ENCODE peak calls at places on chromosomes 7 and 10, in six cellular contexts. U, C, S, D, T and P are unnamed samples.

GRCh38 chr7:114048386-114049235 is 129.8 kb upstream of the PPP1R3A start:
- DNase-seq in U (no peak), C (no peak), S (no peak), D (no peak), T (no peak), P (no peak)

GRCh38 chr7:16420649-16421332 is 547 bp downstream of the CRPPA start:
- DNase-seq in U (peak), C (peak), S (peak), D (peak), T (peak), P (peak)

GRCh38 chr10:1102836-1103235 is 46.7 kb downstream of the WDR37 start:
- DNase-seq in U (peak), C (no peak), S (no peak), D (no peak), T (no peak), P (no peak)

GRCh38 chr10:51696251-51696650 is 3.1 kb downstream of the CSTF2T start:
- DNase-seq in U (no peak), C (no peak), S (no peak), D (no peak), T (no peak), P (no peak)

GRCh38 chr10:61406282-61406681 is 46.9 kb downstream of the TMEM26 start:
- DNase-seq in U (no peak), C (no peak), S (no peak), D (no peak), T (no peak), P (no peak)

GRCh38 chr10:118214751-118215150 is 127.4 kb downstream of the FAM204A start:
- DNase-seq in U (no peak), C (no peak), S (no peak), D (no peak), T (no peak), P (no peak)

GRCh38 chr10:46096909-46097575 is 51.0 kb upstream of the MSMB start:
- DNase-seq in U (no peak), C (peak), S (peak), D (no peak), T (no peak), P (no peak)

GRCh38 chr10:3119796-3120459 is 52.6 kb downstream of the PFKP start:
- DNase-seq in U (no peak), C (no peak), S (no peak), D (no peak), T (no peak), P (no peak)

GRCh38 chr10:101453791-101454718 is 100.1 kb downstream of the BTRC start:
- DNase-seq in U (no peak), C (peak), S (no peak), D (no peak), T (no peak), P (peak)

GRCh38 chr10:69573056-69573806 is at the start of gene NEUROG3:
- DNase-seq in U (no peak), C (peak), S (no peak), D (no peak), T (no peak), P (peak)

GRCh38 chr10:77680811-77681210 is 43.2 kb upstream of the KCNMA1 start:
- DNase-seq in U (no peak), C (no peak), S (no peak), D (no peak), T (no peak), P (peak)

GRCh38 chr10:116880716-116881440 is 31.6 kb downstream of the ENO4 start:
- DNase-seq in U (no peak), C (no peak), S (no peak), D (no peak), T (no peak), P (no peak)

GRCh38 chr10:35416628-35417625 is 80.6 kb downstream of the CCNY start:
- DNase-seq in U (no peak), C (no peak), S (no peak), D (no peak), T (no peak), P (no peak)

GRCh38 chr7:29866490-29866930 is 60.2 kb downstream of the WIPF3 start:
- DNase-seq in U (peak), C (peak), S (no peak), D (peak), T (no peak), P (peak)

GRCh38 chr10:113047963-113048781 is 98.1 kb downstream of the TCF7L2 start:
- DNase-seq in U (no peak), C (no peak), S (no peak), D (no peak), T (no peak), P (no peak)

GRCh38 chr10:14486777-14487510 is 156.2 kb upstream of the FRMD4A start:
- DNase-seq in U (no peak), C (no peak), S (no peak), D (no peak), T (no peak), P (no peak)

GRCh38 chr10:11975795-11976194 is 66.8 kb downstream of the UPF2 start:
- DNase-seq in U (no peak), C (no peak), S (no peak), D (no peak), T (no peak), P (no peak)

GRCh38 chr10:28769147-28769604 is 91.9 kb downstream of the BAMBI start:
- DNase-seq in U (no peak), C (no peak), S (no peak), D (no peak), T (no peak), P (peak)

GRCh38 chr7:29657288-29657687 is 93.7 kb downstream of the PRR15 start:
- DNase-seq in U (no peak), C (no peak), S (no peak), D (no peak), T (no peak), P (no peak)

GRCh38 chr7:1531263-1531978 is 919 bp downstream of the MAFK start:
- DNase-seq in U (peak), C (no peak), S (peak), D (no peak), T (peak), P (no peak)

GRCh38 chr10:118163227-118163626 is 116.5 kb upstream of the RAB11FIP2 start:
- DNase-seq in U (no peak), C (no peak), S (no peak), D (no peak), T (no peak), P (no peak)

GRCh38 chr7:139153832-139154231 is 44.3 kb upstream of the ZC3HAV1 start:
- DNase-seq in U (no peak), C (no peak), S (no peak), D (no peak), T (no peak), P (peak)

GRCh38 chr10:114603943-114604342 is 54.1 kb downstream of the ABLIM1 start:
- DNase-seq in U (no peak), C (no peak), S (peak), D (no peak), T (no peak), P (peak)

GRCh38 chr7:107813524-107813923 is 10.5 kb upstream of the SLC26A3 start:
- DNase-seq in U (no peak), C (no peak), S (peak), D (no peak), T (no peak), P (no peak)

GRCh38 chr7:22658031-22658430 is 69.0 kb upstream of the IL6 start:
- DNase-seq in U (no peak), C (no peak), S (no peak), D (no peak), T (no peak), P (no peak)

GRCh38 chr10:31075434-31075833 is 43.8 kb upstream of the ZNF438 start:
- DNase-seq in U (no peak), C (no peak), S (no peak), D (no peak), T (no peak), P (no peak)

GRCh38 chr10:11345224-11346054 is 266.0 kb downstream of the USP6NL start:
- DNase-seq in U (no peak), C (peak), S (peak), D (peak), T (no peak), P (peak)

GRCh38 chr7:71665716-71666115 is 533.8 kb downstream of the GALNT17 start:
- DNase-seq in U (no peak), C (no peak), S (no peak), D (no peak), T (no peak), P (no peak)

GRCh38 chr7:130974169-130974568 is 240.2 kb upstream of the KLF14 start:
- DNase-seq in U (no peak), C (no peak), S (no peak), D (no peak), T (no peak), P (no peak)

GRCh38 chr7:122269241-122269640 is 35.3 kb downstream of the FEZF1 start:
- DNase-seq in U (no peak), C (no peak), S (no peak), D (no peak), T (no peak), P (no peak)

GRCh38 chr7:710161-710560 is 16.3 kb upstream of the DNAAF5 start:
- DNase-seq in U (peak), C (no peak), S (no peak), D (peak), T (peak), P (no peak)

GRCh38 chr7:69756235-69756634 is 158.0 kb downstream of the AUTS2 start:
- DNase-seq in U (no peak), C (no peak), S (no peak), D (no peak), T (no peak), P (no peak)